ENCODE peak calls at places on chromosome 9, in four cellular contexts. One of them, this sample, is unnamed.
A peak's percentile ranks its signal among the peaks of the same experiment; 100 is the strongest.

GRCh38 chr9:137672907-137673791 is 54.3 kb downstream of the EHMT1 start:
- DNase-seq in GM10248: peak; percentile 84
- DNase-seq in sigmoid colon: peak; percentile 71
- DNase-seq in AG04450: peak; percentile 32
- DNase-seq in this sample: peak; percentile 32

GRCh38 chr9:73176450-73176875 is 24.8 kb downstream of the ANXA1 start:
- DNase-seq in GM10248: no peak
- DNase-seq in AG04450: no peak
- DNase-seq in sigmoid colon: no peak
- DNase-seq in this sample: peak; percentile 79

GRCh38 chr9:137703842-137704508 is 85.2 kb downstream of the EHMT1 start:
- DNase-seq in AG04450: no peak
- DNase-seq in sigmoid colon: no peak
- DNase-seq in GM10248: no peak
- DNase-seq in this sample: no peak

GRCh38 chr9:134130503-134131375 is 5.1 kb upstream of the WDR5 start:
- DNase-seq in GM10248: no peak
- DNase-seq in sigmoid colon: no peak
- DNase-seq in AG04450: no peak
- DNase-seq in this sample: peak; percentile 13

GRCh38 chr9:132588501-132589147 is 6.2 kb downstream of the BARHL1 start:
- DNase-seq in GM10248: no peak
- DNase-seq in AG04450: no peak
- DNase-seq in sigmoid colon: no peak
- DNase-seq in this sample: no peak

GRCh38 chr9:13351768-13352386 is 72.4 kb upstream of the MPDZ start:
- DNase-seq in AG04450: peak; percentile 11
- DNase-seq in GM10248: peak; percentile 7
- DNase-seq in sigmoid colon: no peak
- DNase-seq in this sample: no peak

GRCh38 chr9:35882265-35882848 is 12.2 kb upstream of the OR13J1 start:
- DNase-seq in GM10248: peak; percentile 78
- DNase-seq in AG04450: peak; percentile 39
- DNase-seq in sigmoid colon: peak; percentile 92
- DNase-seq in this sample: peak; percentile 83

GRCh38 chr9:121564861-121565260 is 65.2 kb upstream of the GGTA1 start:
- DNase-seq in sigmoid colon: no peak
- DNase-seq in AG04450: no peak
- DNase-seq in GM10248: no peak
- DNase-seq in this sample: peak; percentile 63

GRCh38 chr9:22808876-22809275 is 362.3 kb downstream of the DMRTA1 start:
- DNase-seq in AG04450: no peak
- DNase-seq in GM10248: no peak
- DNase-seq in sigmoid colon: no peak
- DNase-seq in this sample: no peak

GRCh38 chr9:134635431-134636141 is 6.0 kb upstream of the COL5A1 start:
- DNase-seq in GM10248: no peak
- DNase-seq in sigmoid colon: peak; percentile 60
- DNase-seq in AG04450: no peak
- DNase-seq in this sample: no peak

GRCh38 chr9:93058357-93059096 is at the start of gene SUSD3:
- DNase-seq in GM10248: peak; percentile 93
- DNase-seq in AG04450: no peak
- DNase-seq in sigmoid colon: peak; percentile 83
- DNase-seq in this sample: peak; percentile 55

GRCh38 chr9:126696764-126697145 is 83.0 kb downstream of the LMX1B start:
- DNase-seq in GM10248: no peak
- DNase-seq in sigmoid colon: peak; percentile 40
- DNase-seq in AG04450: no peak
- DNase-seq in this sample: no peak

GRCh38 chr9:98521141-98521540 is 187.6 kb downstream of the GABBR2 start:
- DNase-seq in AG04450: no peak
- DNase-seq in GM10248: no peak
- DNase-seq in sigmoid colon: no peak
- DNase-seq in this sample: no peak

GRCh38 chr9:20640331-20641187 is 18.3 kb upstream of the MLLT3 start:
- DNase-seq in GM10248: peak; percentile 40
- DNase-seq in AG04450: no peak
- DNase-seq in sigmoid colon: peak; percentile 68
- DNase-seq in this sample: peak; percentile 28

DNA sequence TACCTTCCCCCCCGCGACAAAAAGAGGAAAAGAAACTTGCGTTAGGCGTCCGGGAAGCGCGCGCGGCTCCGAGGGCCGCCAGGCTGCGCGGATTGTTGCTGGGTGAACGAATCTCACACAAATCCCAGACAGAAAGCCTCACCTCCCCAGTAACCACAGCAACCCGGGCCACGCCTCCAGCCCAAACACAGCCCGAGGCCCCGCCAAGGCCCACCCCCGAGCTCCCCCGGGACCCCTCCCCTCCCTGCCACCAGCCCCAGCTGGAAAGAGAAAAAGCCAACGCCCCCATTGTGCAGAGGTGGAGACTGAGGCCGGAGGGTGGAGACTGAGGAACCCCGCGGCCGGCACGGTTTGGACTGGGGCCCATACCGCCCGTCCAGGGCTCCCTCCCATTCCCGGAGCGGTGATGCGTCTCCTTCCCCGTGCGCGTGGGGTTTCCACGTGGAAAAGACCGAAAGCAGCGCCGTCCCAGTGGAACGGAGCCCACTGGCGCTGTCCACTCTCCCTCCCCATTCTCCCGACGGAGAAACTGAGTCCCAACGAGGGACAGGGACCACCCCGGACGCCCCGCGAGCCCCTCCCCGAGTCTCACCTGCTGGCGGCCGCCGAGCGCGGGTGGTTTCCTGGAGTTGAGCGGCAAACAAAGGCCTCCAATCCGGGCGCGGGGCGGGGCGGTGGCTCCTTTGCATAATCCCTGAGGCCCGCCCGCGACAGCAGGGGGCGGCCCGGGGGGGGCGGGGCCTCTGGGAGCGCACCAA is 10.2 kb upstream of the AKNA start:
- DNase-seq in GM10248: peak; percentile 98
- DNase-seq in sigmoid colon: peak; percentile 99
- DNase-seq in AG04450: peak; percentile 71
- DNase-seq in this sample: peak; percentile 94
- TF ChIP-seq CTCF in GM10248: no peak
- TF ChIP-seq CTCF in sigmoid colon: no peak
- TF ChIP-seq CTCF in AG04450: no peak
- TF ChIP-seq CTCF in this sample: no peak

GRCh38 chr9:91924090-91924489 is 25.9 kb downstream of the ROR2 start:
- DNase-seq in GM10248: no peak
- DNase-seq in sigmoid colon: peak; percentile 40
- DNase-seq in AG04450: no peak
- DNase-seq in this sample: no peak

GRCh38 chr9:91930475-91930874 is 19.6 kb downstream of the ROR2 start:
- DNase-seq in GM10248: no peak
- DNase-seq in sigmoid colon: no peak
- DNase-seq in AG04450: no peak
- DNase-seq in this sample: no peak

GRCh38 chr9:91923145-91923544 is 26.9 kb downstream of the ROR2 start:
- DNase-seq in sigmoid colon: no peak
- DNase-seq in GM10248: no peak
- DNase-seq in AG04450: no peak
- DNase-seq in this sample: no peak

GRCh38 chr9:91929331-91929730 is 20.7 kb downstream of the ROR2 start:
- DNase-seq in AG04450: no peak
- DNase-seq in sigmoid colon: no peak
- DNase-seq in GM10248: no peak
- DNase-seq in this sample: no peak

GRCh38 chr9:91927912-91928510 is 22.0 kb downstream of the ROR2 start:
- DNase-seq in GM10248: no peak
- DNase-seq in AG04450: no peak
- DNase-seq in sigmoid colon: no peak
- DNase-seq in this sample: no peak
- TF ChIP-seq CTCF in GM10248: no peak
- TF ChIP-seq CTCF in AG04450: no peak
- TF ChIP-seq CTCF in sigmoid colon: no peak
- TF ChIP-seq CTCF in this sample: no peak

GRCh38 chr9:95107976-95108375 is 209.5 kb downstream of the FANCC start:
- DNase-seq in sigmoid colon: peak; percentile 62
- DNase-seq in AG04450: no peak
- DNase-seq in GM10248: no peak
- DNase-seq in this sample: no peak

GRCh38 chr9:95104966-95105365 is 212.5 kb downstream of the FANCC start:
- DNase-seq in sigmoid colon: peak; percentile 66
- DNase-seq in GM10248: no peak
- DNase-seq in AG04450: no peak
- DNase-seq in this sample: no peak

GRCh38 chr9:95108777-95109176 is 208.7 kb downstream of the FANCC start:
- DNase-seq in sigmoid colon: no peak
- DNase-seq in AG04450: no peak
- DNase-seq in GM10248: no peak
- DNase-seq in this sample: no peak

GRCh38 chr9:95105519-95106287 is 211.8 kb downstream of the FANCC start:
- DNase-seq in sigmoid colon: peak; percentile 53
- DNase-seq in AG04450: no peak
- DNase-seq in GM10248: no peak
- DNase-seq in this sample: no peak

GRCh38 chr9:95107001-95107749 is 210.3 kb downstream of the FANCC start:
- DNase-seq in sigmoid colon: peak; percentile 72
- DNase-seq in GM10248: no peak
- DNase-seq in AG04450: peak; percentile 44
- DNase-seq in this sample: no peak
- TF ChIP-seq CTCF in sigmoid colon: no peak
- TF ChIP-seq CTCF in GM10248: no peak
- TF ChIP-seq CTCF in AG04450: no peak
- TF ChIP-seq CTCF in this sample: no peak

GRCh38 chr9:118268046-118268445 is 563.8 kb downstream of the TLR4 start:
- DNase-seq in GM10248: no peak
- DNase-seq in sigmoid colon: no peak
- DNase-seq in AG04450: no peak
- DNase-seq in this sample: no peak

DNA sequence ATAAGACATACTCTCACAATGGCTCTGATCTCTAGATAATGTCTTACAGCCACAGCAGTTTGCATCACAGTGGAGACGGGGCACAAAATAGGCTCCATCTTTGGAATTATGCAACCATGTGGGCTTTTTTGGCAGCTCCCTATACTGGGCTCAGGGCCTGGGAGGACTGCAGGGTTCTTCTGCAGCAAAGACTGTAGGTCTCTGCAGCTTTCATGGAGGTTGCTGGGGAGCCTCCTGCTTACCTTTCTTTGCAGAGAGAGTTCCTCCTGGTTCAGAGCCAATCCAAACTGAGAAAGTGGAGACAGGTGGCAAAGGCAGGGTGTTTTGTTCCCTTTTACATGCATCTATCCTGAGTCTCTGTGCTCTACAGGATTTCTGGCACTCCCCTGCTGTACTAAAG is 558.0 kb downstream of the TLR4 start:
- DNase-seq in GM10248: no peak
- DNase-seq in AG04450: no peak
- DNase-seq in sigmoid colon: no peak
- DNase-seq in this sample: no peak
- TF ChIP-seq CTCF in GM10248: no peak
- TF ChIP-seq CTCF in AG04450: no peak
- TF ChIP-seq CTCF in sigmoid colon: no peak
- TF ChIP-seq CTCF in this sample: no peak